ENCODE peak calls at places on chromosomes 2 and 18, in eight cellular contexts. L is transverse colon, D is nephron progenitor cell, B is tibial artery, F is left ventricle myocardium inferior, S is mesothelial cell of epicardium, R is K562, K is endothelial cell. Z is an unnamed sample.

GRCh38 chr2:60556441-60556997 is 3.1 kb upstream of the BCL11A start:
- DNase-seq in L (peak; percentile 32), F (no peak), R (no peak), D (peak; percentile 52), S (no peak), K (no peak), B (no peak), Z (peak; percentile 14)

GRCh38 chr2:143841935-143842334 is 678.0 kb downstream of the ZEB2 start:
- DNase-seq in R (no peak), D (no peak), S (no peak), K (no peak), F (no peak), B (no peak), L (no peak), Z (no peak)

GRCh38 chr2:105458076-105458475 is 59.2 kb upstream of the FHL2 start:
- DNase-seq in L (no peak), S (no peak), K (no peak), F (no peak), R (no peak), D (no peak), B (no peak), Z (no peak)

GRCh38 chr2:152925540-152926448 is 207.4 kb downstream of the ARL6IP6 start:
- DNase-seq in F (no peak), K (peak; percentile 85), B (peak; percentile 70), S (peak; percentile 68), L (peak; percentile 72), D (peak; percentile 80), R (peak; percentile 25), Z (peak; percentile 65)

GRCh38 chr18:78130232-78131195 is 849.1 kb upstream of the SALL3 start:
- DNase-seq in B (no peak), L (no peak), D (no peak), F (no peak), R (no peak), K (no peak), S (no peak), Z (no peak)

GRCh38 chr18:61531182-61531581 is 198.0 kb downstream of the CDH20 start:
- DNase-seq in D (no peak), B (no peak), F (peak; percentile 40), R (no peak), S (no peak), K (no peak), L (no peak), Z (no peak)

GRCh38 chr18:36217348-36217747 is 30.1 kb downstream of the MOCOS start:
- DNase-seq in D (no peak), L (peak; percentile 51), R (no peak), S (no peak), B (no peak), K (no peak), F (no peak), Z (no peak)

GRCh38 chr2:94996401-94997100 is 29.0 kb upstream of the MAL start:
- DNase-seq in D (peak; percentile 50), K (no peak), L (no peak), F (no peak), B (peak; percentile 32), R (no peak), S (no peak), Z (peak; percentile 1)

GRCh38 chr18:79680891-79681339 is 1.3 kb downstream of the CTDP1 start:
- DNase-seq in K (no peak), D (no peak), L (peak; percentile 23), R (no peak), S (no peak), F (no peak), B (peak; percentile 62), Z (no peak)

DNA sequence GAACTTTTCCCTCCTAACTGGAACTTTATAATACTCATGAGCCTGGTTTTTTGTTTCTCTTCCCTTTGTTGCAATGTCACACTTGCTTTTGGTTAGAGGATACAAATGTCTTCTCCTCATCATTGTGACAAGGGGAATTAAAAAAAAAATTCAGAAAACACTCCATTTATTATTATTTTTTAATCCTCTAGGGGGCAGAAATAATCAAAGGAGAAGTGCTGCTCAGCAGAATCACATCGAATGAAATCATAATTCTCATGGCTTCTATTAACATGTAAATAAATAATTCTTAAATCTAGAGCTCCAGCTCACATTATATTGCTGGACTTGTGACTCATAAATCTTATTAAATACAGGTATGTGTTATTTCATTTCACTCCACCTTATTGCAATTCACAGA is 273.8 kb downstream of the TRIB2 start:
- DNase-seq in D (no peak), L (no peak), F (no peak), B (no peak), K (no peak), S (no peak), R (no peak), Z (no peak)
- TF ChIP-seq CTCF in D (no peak), L (peak; percentile 8), F (peak; percentile 41), B (no peak), K (peak; percentile 24), S (no peak), R (no peak), Z (no peak)

DNA sequence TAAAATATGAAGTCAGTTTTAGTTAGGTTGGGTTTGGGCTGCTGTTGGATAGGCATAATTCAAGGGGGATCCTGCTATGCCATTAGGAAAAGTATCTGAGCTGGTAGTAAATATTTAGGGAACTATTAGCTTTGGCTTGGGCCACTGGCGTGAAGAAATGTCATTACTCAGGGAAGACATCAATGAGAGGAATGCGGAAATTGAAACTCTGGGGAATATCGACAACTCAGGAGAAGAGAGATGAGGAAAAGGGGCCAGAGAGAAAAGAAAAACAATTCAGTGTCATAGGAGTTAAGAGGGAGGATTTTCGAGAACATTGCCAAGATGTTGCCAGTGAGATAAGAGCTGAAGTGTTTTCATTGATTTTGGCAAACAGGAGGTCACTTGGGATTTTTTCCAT is 149.7 kb upstream of the PARD3B start:
- DNase-seq in F (no peak), S (no peak), B (no peak), L (no peak), R (no peak), K (no peak), D (no peak), Z (no peak)
- TF ChIP-seq CTCF in F (no peak), S (no peak), B (no peak), L (no peak), R (no peak), K (no peak), D (no peak), Z (no peak)

GRCh38 chr2:200577000-200577399 is 8.8 kb upstream of the AOX1 start:
- DNase-seq in F (no peak), K (no peak), B (no peak), S (no peak), D (no peak), L (no peak), R (no peak), Z (no peak)
- TF ChIP-seq CTCF in F (no peak), K (peak; percentile 9), B (no peak), S (no peak), D (no peak), L (no peak), R (no peak), Z (no peak)

GRCh38 chr2:25129901-25130520 is 38.4 kb downstream of the POMC start:
- DNase-seq in B (no peak), K (no peak), F (no peak), R (no peak), L (no peak), S (no peak), D (no peak), Z (no peak)
- TF ChIP-seq CTCF in B (no peak), K (no peak), F (no peak), R (no peak), L (no peak), S (no peak), D (no peak), Z (no peak)

GRCh38 chr2:51795248-51795888 is 763.4 kb upstream of the NRXN1 start:
- DNase-seq in K (peak; percentile 42), S (peak; percentile 39), F (no peak), R (no peak), B (no peak), L (peak; percentile 33), D (peak; percentile 35), Z (no peak)
- TF ChIP-seq CTCF in K (peak; percentile 58), S (no peak), F (no peak), R (peak; percentile 28), B (no peak), L (peak; percentile 30), D (peak; percentile 35), Z (no peak)

GRCh38 chr2:134778372-134778771 is 59.6 kb upstream of the TMEM163 start:
- DNase-seq in L (no peak), S (no peak), F (no peak), B (no peak), R (peak; percentile 30), K (no peak), D (no peak), Z (peak; percentile 58)
- TF ChIP-seq CTCF in L (no peak), S (no peak), F (peak; percentile 49), B (no peak), R (peak; percentile 59), K (peak; percentile 22), D (peak; percentile 19), Z (peak; percentile 62)

GRCh38 chr2:177211148-177211547 is 1.4 kb upstream of the HNRNPA3 start:
- DNase-seq in K (no peak), D (no peak), R (no peak), F (no peak), S (no peak), B (no peak), L (no peak), Z (no peak)

GRCh38 chr2:177211602-177212105 is 940 bp upstream of the HNRNPA3 start:
- DNase-seq in R (no peak), F (no peak), D (no peak), B (no peak), L (no peak), K (no peak), S (no peak), Z (no peak)

GRCh38 chr2:177212895-177213856 is 582 bp downstream of the HNRNPA3 start:
- DNase-seq in F (peak; percentile 94), D (peak; percentile 93), S (peak; percentile 86), B (peak; percentile 95), L (peak; percentile 95), K (peak; percentile 91), R (peak; percentile 93), Z (peak; percentile 96)

GRCh38 chr2:177217247-177217843 is 4.8 kb downstream of the HNRNPA3 start:
- DNase-seq in L (no peak), R (no peak), D (no peak), F (no peak), K (no peak), B (no peak), S (no peak), Z (no peak)

DNA sequence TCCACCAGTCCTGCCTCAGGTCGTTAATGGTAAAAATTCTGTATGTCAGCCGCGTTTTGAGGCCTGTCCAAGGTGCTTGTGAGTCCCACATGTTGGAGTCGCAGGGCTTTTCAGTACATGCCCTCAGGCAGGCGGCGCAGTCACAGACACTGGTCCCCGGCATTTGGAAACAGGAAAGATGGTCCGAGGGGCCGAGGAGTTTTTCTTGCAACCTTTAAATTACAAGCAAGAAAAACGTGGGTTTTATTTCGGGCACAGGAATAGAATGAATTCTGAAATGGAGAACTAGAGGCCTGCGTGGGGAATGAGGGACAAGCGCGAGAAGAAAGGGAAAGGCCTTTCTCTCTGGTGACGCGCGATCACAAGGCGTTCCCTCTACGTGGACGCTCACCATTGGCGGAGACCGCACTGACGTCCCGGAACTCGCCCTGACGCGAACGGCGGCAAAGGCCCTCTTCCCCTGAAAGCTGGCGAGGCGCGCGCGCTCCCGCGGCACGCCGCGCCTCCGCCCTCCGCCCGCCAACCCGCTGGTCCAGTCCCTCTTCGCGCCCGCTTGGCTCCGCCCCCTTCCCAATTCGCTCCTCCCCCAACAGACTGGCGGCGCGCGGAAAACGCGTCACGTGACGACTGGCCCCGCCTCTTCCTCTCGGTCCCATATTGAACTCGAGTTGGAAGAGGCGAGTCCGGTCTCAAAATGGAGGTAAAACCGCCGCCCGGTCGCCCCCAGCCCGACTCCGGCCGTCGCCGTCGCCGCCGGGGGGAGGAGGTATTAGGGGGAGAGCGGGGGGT is at the start of gene HNRNPA3:
- DNase-seq in S (peak; percentile 100), K (peak; percentile 100), L (peak; percentile 100), F (peak; percentile 99), R (peak; percentile 99), D (peak; percentile 100), B (peak; percentile 100), Z (peak; percentile 99)
- TF ChIP-seq CTCF in S (no peak), K (no peak), L (peak; percentile 27), F (peak; percentile 49), R (peak; percentile 47), D (no peak), B (peak; percentile 24), Z (no peak)

Z was measured in body of pancreas.